ENCODE peak calls at places on chromosomes 11 and 22, in five cellular contexts. M, G, Y, U and F are unnamed samples.
A peak's percentile ranks its signal among the peaks of the same experiment; 100 is the strongest.

GRCh38 chr22:31302021-31302420 is 9.7 kb upstream of the PIK3IP1 start:
- DNase-seq in M (no peak), G (no peak), Y (no peak), U (no peak), F (no peak)

GRCh38 chr11:64545605-64546004 is 45.4 kb upstream of the SLC22A12 start:
- DNase-seq in M (no peak), G (no peak), Y (no peak), U (no peak), F (no peak)

GRCh38 chr11:17733261-17733660 is 1.3 kb upstream of the KCNC1 start:
- DNase-seq in M (no peak), G (no peak), Y (no peak), U (no peak), F (no peak)

GRCh38 chr11:2751523-2752203 is 51.9 kb upstream of the KCNQ1OT1 start:
- DNase-seq in M (no peak), G (no peak), Y (no peak), U (no peak), F (no peak)

GRCh38 chr11:121344824-121345223 is 52.3 kb downstream of the SC5D start:
- DNase-seq in M (no peak), G (no peak), Y (no peak), U (no peak), F (no peak)

GRCh38 chr22:46806789-46807188 is 44.3 kb downstream of the TBC1D22A start:
- DNase-seq in M (no peak), G (no peak), Y (no peak), U (no peak), F (no peak)

GRCh38 chr11:73135346-73136284 is 6.5 kb downstream of the FCHSD2 start:
- DNase-seq in M (no peak), G (no peak), Y (no peak), U (no peak), F (no peak)

GRCh38 chr11:112321521-112322172 is 61.0 kb upstream of the PLET1 start:
- DNase-seq in M (no peak), G (no peak), Y (peak; percentile 67), U (no peak), F (peak; percentile 80)

GRCh38 chr11:86672007-86672621 is at the start of gene ME3:
- DNase-seq in M (no peak), G (peak; percentile 57), Y (peak; percentile 46), U (peak; percentile 15), F (peak; percentile 33)

GRCh38 chr11:44754876-44755552 is 28.3 kb downstream of the TSPAN18 start:
- DNase-seq in M (no peak), G (no peak), Y (peak; percentile 7), U (no peak), F (no peak)

GRCh38 chr11:113048820-113049555 is 87.8 kb downstream of the NCAM1 start:
- DNase-seq in M (no peak), G (no peak), Y (no peak), U (no peak), F (no peak)

GRCh38 chr22:31995046-31995445 is 48.0 kb upstream of the SLC5A1 start:
- DNase-seq in M (no peak), G (no peak), Y (no peak), U (no peak), F (no peak)

GRCh38 chr11:33360642-33361041 is 103.5 kb downstream of the HIPK3 start:
- DNase-seq in M (no peak), G (no peak), Y (no peak), U (no peak), F (no peak)